ENCODE peak calls at places on chromosomes 1 and 21, in seven cellular contexts. P, A, C, V, W, K and F are unnamed samples.

GRCh38 chr1:26574690-26575349 is 45.3 kb downstream of the RPS6KA1 start:
- DNase-seq in P (peak; percentile 33), A (no peak), C (no peak), V (no peak), W (no peak), K (no peak), F (no peak)

GRCh38 chr1:41020654-41021053 is 871 bp downstream of the SLFNL1 start:
- DNase-seq in P (no peak), A (no peak), C (no peak), V (no peak), W (no peak), K (no peak), F (no peak)

GRCh38 chr1:97999320-97999719 is 78.5 kb upstream of the DPYD start:
- DNase-seq in P (peak; percentile 95), A (no peak), C (peak; percentile 33), V (no peak), W (no peak), K (peak; percentile 79), F (peak; percentile 49)

GRCh38 chr1:22228074-22228473 is 85.2 kb upstream of the WNT4 start:
- DNase-seq in P (no peak), A (no peak), C (no peak), V (no peak), W (no peak), K (no peak), F (no peak)

GRCh38 chr21:15549671-15550070 is 180.1 kb upstream of the USP25 start:
- DNase-seq in P (peak; percentile 5), A (peak; percentile 36), C (peak; percentile 8), V (no peak), W (no peak), K (peak; percentile 75), F (peak; percentile 96)

GRCh38 chr1:20124451-20125057 is 5.2 kb upstream of the PLA2G2D start:
- DNase-seq in P (peak; percentile 65), A (no peak), C (peak; percentile 54), V (no peak), W (no peak), K (peak; percentile 62), F (no peak)

GRCh38 chr1:209641216-209642181 is 10.7 kb downstream of the LAMB3 start:
- DNase-seq in P (no peak), A (no peak), C (peak; percentile 73), V (no peak), W (no peak), K (no peak), F (no peak)

GRCh38 chr1:219433471-219434131 is 179.3 kb downstream of the ZC3H11B start:
- DNase-seq in P (no peak), A (no peak), C (no peak), V (no peak), W (no peak), K (no peak), F (no peak)

DNA sequence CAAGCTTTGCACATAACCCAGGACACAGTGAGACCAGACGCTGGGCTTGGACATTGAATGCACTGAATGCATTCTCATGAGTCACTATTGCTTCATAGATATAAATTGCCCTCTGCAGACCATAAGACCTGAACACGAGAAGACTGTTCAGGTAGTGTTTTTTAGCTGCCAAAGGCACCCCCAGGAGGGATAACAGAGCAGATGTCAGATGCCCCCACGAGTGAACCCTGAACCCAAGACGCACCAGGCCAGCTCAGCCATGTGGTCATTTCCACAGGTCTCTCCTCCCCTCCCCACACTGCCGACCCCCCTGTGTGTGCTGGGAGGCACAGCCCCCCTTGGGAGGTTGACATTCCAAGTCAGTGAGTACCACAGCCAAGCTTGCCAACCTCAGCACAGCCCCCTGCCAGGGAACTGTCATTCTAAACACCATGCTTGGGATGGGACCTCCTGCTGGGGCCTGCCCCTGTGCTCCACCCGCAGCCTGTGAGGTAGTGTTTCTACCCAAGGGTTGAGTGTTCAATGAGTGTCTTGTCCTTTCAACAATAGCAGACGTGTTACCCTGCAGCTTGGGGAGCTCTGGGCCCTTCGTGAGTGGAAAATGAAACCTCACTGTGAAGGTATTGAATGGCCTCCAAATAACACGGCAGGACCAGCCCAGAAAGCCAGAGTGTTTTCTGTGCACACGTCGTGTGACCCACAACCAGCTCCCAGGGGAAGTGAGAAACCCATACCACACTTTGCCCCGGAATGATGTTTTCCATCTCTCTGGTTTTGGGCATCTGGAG is 68.2 kb downstream of the PSMG1 start:
- DNase-seq in P (peak; percentile 74), A (no peak), C (peak; percentile 70), V (no peak), W (no peak), K (no peak), F (no peak)
- H3K4ac ChIP-seq in P (peak overlapping the region; percentile 77), A (no peak overlapping the region), C (peak overlapping the region; percentile 19), V (no peak overlapping the region), W (no peak overlapping the region), K (no peak overlapping the region), F (no peak overlapping the region)

DNA sequence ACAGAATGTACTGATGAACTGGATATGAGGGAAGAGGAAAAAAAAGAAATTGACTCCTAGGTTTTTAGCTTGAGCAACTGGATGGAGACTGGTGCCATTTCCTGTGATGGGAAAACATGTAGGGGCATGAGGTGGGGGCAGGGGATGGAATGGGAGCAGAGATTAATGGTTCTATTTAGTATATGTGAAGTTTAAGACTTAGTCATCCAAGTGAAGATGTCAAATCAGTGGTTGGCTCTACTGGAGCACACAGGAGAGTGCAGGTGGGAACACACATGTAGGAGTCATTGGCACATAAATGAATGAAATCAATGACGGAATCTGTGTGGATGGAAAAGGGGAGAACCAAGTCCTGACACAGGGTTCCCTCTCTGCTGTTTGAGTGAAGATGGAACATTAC is 224.4 kb upstream of the COA6 start:
- DNase-seq in P (no peak), A (no peak), C (no peak), V (no peak), W (no peak), K (no peak), F (no peak)
- H4K8ac ChIP-seq in P (no peak overlapping the region), A (no peak overlapping the region), C (no peak overlapping the region), V (no peak overlapping the region), W (no peak overlapping the region), K (no peak overlapping the region), F (no peak overlapping the region)

GRCh38 chr1:23628951-23629387 is 62.6 kb upstream of the RPL11 start:
- DNase-seq in P (no peak), A (no peak), C (no peak), V (no peak), W (no peak), K (no peak), F (peak; percentile 93)
- H3K9ac ChIP-seq in P (no peak overlapping the region), A (no peak overlapping the region), C (no peak overlapping the region), V (no peak overlapping the region), W (no peak overlapping the region), K (no peak overlapping the region), F (no peak overlapping the region)

GRCh38 chr1:189021577-189021976 is 1456.1 kb downstream of the BRINP3 start:
- DNase-seq in P (no peak), A (no peak), C (no peak), V (no peak), W (no peak), K (peak; percentile 4), F (no peak)
- H3K4ac ChIP-seq in P (no peak overlapping the region), A (no peak overlapping the region), C (no peak overlapping the region), V (no peak overlapping the region), W (no peak overlapping the region), K (no peak overlapping the region), F (no peak overlapping the region)

GRCh38 chr21:42403611-42404231 is at the start of gene UBASH3A:
- DNase-seq in P (no peak), A (no peak), C (no peak), V (no peak), W (no peak), K (no peak), F (no peak)

GRCh38 chr21:42398414-42399030 is 2.7 kb upstream of the TMPRSS3 start:
- DNase-seq in P (no peak), A (no peak), C (no peak), V (no peak), W (no peak), K (no peak), F (peak; percentile 27)

GRCh38 chr21:42400525-42400924 is 3.2 kb upstream of the UBASH3A start:
- DNase-seq in P (peak; percentile 11), A (no peak), C (peak; percentile 1), V (no peak), W (no peak), K (no peak), F (peak; percentile 37)

GRCh38 chr21:42401820-42402251 is 1.9 kb upstream of the UBASH3A start:
- DNase-seq in P (no peak), A (no peak), C (no peak), V (no peak), W (no peak), K (no peak), F (no peak)

DNA sequence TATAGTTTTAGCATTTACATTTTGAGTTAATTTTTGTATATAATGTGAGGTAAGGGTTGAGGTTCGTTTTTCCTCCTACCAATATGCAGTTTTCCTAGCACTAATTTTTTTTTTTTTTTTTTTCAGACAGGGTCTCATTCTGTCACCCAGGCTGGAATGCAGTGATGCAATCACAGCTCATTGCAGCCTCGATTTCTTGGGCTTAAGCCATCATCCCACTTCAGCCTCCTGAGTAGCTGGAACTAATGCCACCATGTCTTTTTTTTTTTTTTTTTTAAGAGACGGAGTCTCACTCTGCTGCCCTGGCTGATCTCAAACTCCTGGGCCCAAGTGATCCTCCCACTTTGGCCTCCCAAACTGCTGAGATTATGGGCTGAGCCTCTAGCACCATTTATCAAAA is 2.5 kb upstream of the UBASH3A start:
- DNase-seq in P (no peak), A (no peak), C (no peak), V (no peak), W (no peak), K (no peak), F (peak; percentile 37)
- H4K8ac ChIP-seq in P (no peak overlapping the region), A (no peak overlapping the region), C (no peak overlapping the region), V (no peak overlapping the region), W (no peak overlapping the region), K (no peak overlapping the region), F (no peak overlapping the region)

GRCh38 chr1:17168480-17168878 is 36.4 kb upstream of the PADI1 start:
- DNase-seq in P (peak; percentile 81), A (no peak), C (peak; percentile 65), V (no peak), W (no peak), K (no peak), F (no peak)
- H3K9ac ChIP-seq in P (peak overlapping the region; percentile 50), A (no peak overlapping the region), C (peak overlapping the region; percentile 49), V (no peak overlapping the region), W (no peak overlapping the region), K (no peak overlapping the region), F (no peak overlapping the region)

DNA sequence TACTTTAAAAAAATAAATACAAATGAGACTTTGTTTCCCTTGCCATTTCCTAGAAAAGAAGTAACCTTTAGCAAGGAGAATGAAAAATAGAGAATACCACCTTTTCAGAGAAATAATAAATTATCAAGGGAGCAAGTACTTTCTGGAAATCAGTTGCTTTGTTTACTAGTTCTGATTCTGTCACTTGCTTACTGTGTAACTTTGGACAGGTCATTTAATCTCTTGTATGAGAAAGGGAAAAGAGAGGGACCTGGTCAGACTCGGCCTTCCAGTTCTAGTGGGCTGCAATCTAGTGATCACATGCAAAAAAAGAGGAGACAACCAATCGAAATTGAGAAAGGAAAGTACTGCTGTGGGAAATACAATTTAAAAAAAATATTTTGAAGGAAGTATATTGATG is 34.2 kb downstream of the KCTD3 start:
- DNase-seq in P (no peak), A (no peak), C (no peak), V (no peak), W (no peak), K (no peak), F (no peak)
- H3K4ac ChIP-seq in P (no peak overlapping the region), A (no peak overlapping the region), C (no peak overlapping the region), V (no peak overlapping the region), W (no peak overlapping the region), K (no peak overlapping the region), F (no peak overlapping the region)